ENCODE peak calls at places on chromosomes 5 and 9, in five cellular contexts. S, D, V, A and O are unnamed samples.

GRCh38 chr5:72273547-72273946 is 46.5 kb downstream of the MRPS27 start:
- DNase-seq in D (no peak), A (no peak), S (no peak), V (no peak), O (no peak)

GRCh38 chr9:117825609-117826347 is 121.6 kb downstream of the TLR4 start:
- DNase-seq in S (no peak), A (no peak), V (no peak), D (no peak), O (no peak)

GRCh38 chr9:33289501-33289900 is 815 bp upstream of the NFX1 start:
- DNase-seq in V (no peak), S (peak), A (peak), D (no peak), O (peak)

GRCh38 chr9:31542384-31543055 is 841.9 kb upstream of the ACO1 start:
- DNase-seq in A (peak), D (no peak), S (no peak), V (peak), O (peak)

GRCh38 chr9:86705474-86705873 is 241.8 kb downstream of the GAS1 start:
- DNase-seq in S (no peak), A (no peak), D (no peak), V (no peak), O (no peak)

GRCh38 chr5:147098233-147098790 is 136.5 kb upstream of the STK32A start:
- DNase-seq in D (no peak), S (no peak), A (peak), V (peak), O (peak)

GRCh38 chr5:127957183-127957582 is 126.4 kb upstream of the SLC12A2 start:
- DNase-seq in V (no peak), S (no peak), A (peak), D (no peak), O (peak)

GRCh38 chr9:105832311-105832710 is 138.0 kb downstream of the TMEM38B start:
- DNase-seq in S (no peak), D (no peak), V (no peak), A (no peak), O (no peak)

GRCh38 chr9:34594177-34594576 is 4.7 kb upstream of the CNTFR start:
- DNase-seq in V (no peak), A (no peak), S (no peak), D (no peak), O (no peak)

GRCh38 chr5:177491429-177491945 is 5.9 kb downstream of the PDLIM7 start:
- DNase-seq in A (peak), V (peak), D (no peak), S (no peak), O (peak)

GRCh38 chr5:32734822-32735378 is 23.8 kb downstream of the NPR3 start:
- DNase-seq in D (no peak), A (no peak), S (no peak), V (no peak), O (no peak)

GRCh38 chr5:126384985-126385384 is 38.2 kb upstream of the GRAMD2B start:
- DNase-seq in V (no peak), S (no peak), D (no peak), A (peak), O (no peak)

GRCh38 chr5:81241001-81241400 is 7.9 kb downstream of the CKMT2 start:
- DNase-seq in S (no peak), A (no peak), V (no peak), D (no peak), O (no peak)

GRCh38 chr9:130185494-130186005 is 13.3 kb downstream of the NCS1 start:
- DNase-seq in D (peak), V (no peak), A (peak), S (no peak), O (peak)

GRCh38 chr5:137560414-137560813 is 61.3 kb upstream of the SPOCK1 start:
- DNase-seq in V (no peak), A (no peak), S (no peak), D (no peak), O (no peak)

GRCh38 chr9:2267171-2267740 is 252.1 kb downstream of the SMARCA2 start:
- DNase-seq in A (no peak), D (no peak), S (no peak), V (no peak), O (no peak)

GRCh38 chr9:137445275-137445807 is 4.2 kb upstream of the ENTPD8 start:
- DNase-seq in S (peak), D (peak), V (peak), A (peak), O (peak)

GRCh38 chr5:65394078-65394477 is 87.6 kb downstream of the ADAMTS6 start:
- DNase-seq in S (no peak), A (peak), V (no peak), D (no peak), O (peak)

GRCh38 chr9:110555551-110555950 is 24.0 kb downstream of the SVEP1 start:
- DNase-seq in V (no peak), A (peak), D (no peak), S (no peak), O (no peak)

GRCh38 chr5:1907616-1908015 is 24.9 kb upstream of the IRX4 start:
- DNase-seq in V (no peak), S (peak), A (no peak), D (no peak), O (no peak)

GRCh38 chr9:132182609-132183073 is 20.8 kb downstream of the NTNG2 start:
- DNase-seq in A (no peak), S (no peak), D (no peak), V (no peak), O (peak)
- TF ChIP-seq CTCF in A (peak), S (no peak), D (no peak), V (peak), O (peak)

GRCh38 chr9:121053544-121053943 is 3.5 kb upstream of the C5 start:
- DNase-seq in D (no peak), S (no peak), A (no peak), V (no peak), O (no peak)

GRCh38 chr9:121048618-121049017 is 1.5 kb downstream of the C5 start:
- DNase-seq in A (no peak), D (no peak), S (no peak), V (no peak), O (no peak)

GRCh38 chr9:121050128-121050988 is at the start of gene C5:
- DNase-seq in V (no peak), D (no peak), S (peak), A (no peak), O (no peak)

GRCh38 chr9:121048175-121048574 is 1.9 kb downstream of the C5 start:
- DNase-seq in V (no peak), D (no peak), S (no peak), A (no peak), O (no peak)
- TF ChIP-seq CTCF in V (no peak), D (no peak), S (no peak), A (no peak), O (no peak)

GRCh38 chr5:113510836-113511451 is 2.5 kb upstream of the YTHDC2 start:
- DNase-seq in D (no peak), S (no peak), A (peak), V (no peak), O (no peak)
- TF ChIP-seq CTCF in D (peak), S (no peak), A (peak), V (peak), O (no peak)

GRCh38 chr5:15520856-15521255 is 20.9 kb downstream of the FBXL7 start:
- DNase-seq in D (no peak), A (no peak), S (no peak), V (no peak), O (no peak)
- TF ChIP-seq CTCF in D (no peak), A (no peak), S (no peak), V (no peak), O (no peak)